ENCODE peak calls at places on chromosomes 4 and X, in five cellular contexts. J, M, W, R and P are unnamed samples.

GRCh38 chr4:137664055-137664405 is 131.7 kb upstream of the PCDH18 start:
- DNase-seq in M (peak; percentile 81), W (no peak), J (no peak), R (no peak), P (no peak)

GRCh38 chr4:142405021-142405991 is 440.8 kb downstream of the INPP4B start:
- DNase-seq in R (peak; percentile 77), J (no peak), W (no peak), M (peak; percentile 74), P (peak; percentile 39)

GRCh38 chr4:10171055-10171454 is 54.5 kb upstream of the WDR1 start:
- DNase-seq in R (no peak), W (no peak), M (no peak), J (no peak), P (no peak)

GRCh38 chr4:67332627-67333026 is 212.7 kb downstream of the CENPC start:
- DNase-seq in R (no peak), M (peak; percentile 2), J (peak; percentile 1), W (no peak), P (no peak)

GRCh38 chrX:1384738-1385250 is 7.1 kb downstream of the SLC25A6 start:
- DNase-seq in W (no peak), M (no peak), R (no peak), J (no peak), P (no peak)

GRCh38 chr4:164383187-164384181 is 370.4 kb upstream of the SMIM31 start:
- DNase-seq in W (no peak), J (peak; percentile 23), M (peak; percentile 22), R (peak; percentile 69), P (no peak)

GRCh38 chr4:24488399-24489164 is 95.8 kb downstream of the DHX15 start:
- DNase-seq in J (no peak), M (peak; percentile 69), R (no peak), W (peak; percentile 21), P (no peak)

GRCh38 chr4:95362906-95363578 is 185.7 kb downstream of the UNC5C start:
- DNase-seq in W (peak; percentile 60), J (peak; percentile 18), R (no peak), M (peak; percentile 14), P (no peak)

GRCh38 chrX:136497556-136498048 is at the start of gene HTATSF1:
- DNase-seq in M (no peak), J (no peak), W (no peak), R (no peak), P (no peak)

GRCh38 chr4:164212134-164212533 is 541.8 kb upstream of the SMIM31 start:
- DNase-seq in M (peak; percentile 20), W (no peak), J (no peak), R (no peak), P (no peak)

GRCh38 chr4:112938461-112939058 is 110.9 kb upstream of the ANK2 start:
- DNase-seq in M (peak; percentile 69), W (peak; percentile 16), R (no peak), J (peak; percentile 23), P (no peak)

GRCh38 chrX:118353081-118353850 is 7.4 kb downstream of the WDR44 start:
- DNase-seq in W (no peak), M (no peak), R (no peak), J (no peak), P (no peak)

GRCh38 chr4:151331276-151332042 is 6.1 kb upstream of the SH3D19 start:
- DNase-seq in W (no peak), M (peak; percentile 29), R (no peak), J (no peak), P (no peak)

GRCh38 chrX:41421071-41421729 is 25.9 kb upstream of the NYX start:
- DNase-seq in R (no peak), J (no peak), M (no peak), W (no peak), P (no peak)

GRCh38 chrX:15404712-15405111 is 20.5 kb upstream of the VEGFD start:
- DNase-seq in M (peak; percentile 93), J (no peak), R (no peak), W (no peak), P (no peak)

GRCh38 chr4:86845593-86845992 is 3.6 kb downstream of the SLC10A6 start:
- DNase-seq in W (no peak), J (no peak), M (no peak), R (no peak), P (no peak)

GRCh38 chrX:12579311-12579710 is 211.9 kb upstream of the PRPS2 start:
- DNase-seq in W (no peak), R (no peak), M (no peak), J (no peak), P (no peak)

GRCh38 chr4:38128478-38129451 is 168.6 kb downstream of the PTTG2 start:
- DNase-seq in M (peak; percentile 90), J (peak; percentile 61), W (peak; percentile 66), R (no peak), P (peak; percentile 59)

GRCh38 chr4:185589067-185589844 is 53.9 kb upstream of the PDLIM3 start:
- DNase-seq in J (no peak), M (peak; percentile 7), R (no peak), W (no peak), P (no peak)

GRCh38 chr4:52051615-52052474 is 741 bp downstream of the SPATA18 start:
- DNase-seq in W (peak; percentile 76), M (peak; percentile 85), J (peak; percentile 76), R (peak; percentile 77), P (no peak)

GRCh38 chr4:141417387-141417786 is 196.7 kb downstream of the ZNF330 start:
- DNase-seq in W (no peak), R (no peak), J (no peak), M (peak; percentile 35), P (no peak)

GRCh38 chr4:55510685-55511084 is 36.0 kb downstream of the CLOCK start:
- DNase-seq in M (no peak), W (no peak), J (no peak), R (no peak), P (no peak)

GRCh38 chr4:147765121-147765521 is 33.2 kb downstream of the ARHGAP10 start:
- DNase-seq in W (no peak), R (no peak), J (no peak), M (no peak), P (no peak)

GRCh38 chrX:135295944-135296305 is 13.4 kb upstream of the ETDC start:
- DNase-seq in M (no peak), W (no peak), J (no peak), R (no peak), P (no peak)

GRCh38 chr4:48193921-48194320 is 59.9 kb upstream of the TXK start:
- DNase-seq in R (no peak), M (no peak), J (no peak), W (no peak), P (no peak)

GRCh38 chr4:146245899-146246298 is 31.6 kb downstream of the REELD1 start:
- DNase-seq in M (no peak), J (no peak), W (no peak), R (no peak), P (no peak)

GRCh38 chr4:100590308-100590707 is 72.5 kb upstream of the EMCN start:
- DNase-seq in M (no peak), J (no peak), R (no peak), W (no peak), P (no peak)

GRCh38 chrX:55056820-55057690 is 17.8 kb upstream of the PAGE2B start:
- DNase-seq in M (peak; percentile 5), W (no peak), J (no peak), R (no peak), P (no peak)

GRCh38 chr4:7970031-7970946 is 30.6 kb upstream of the AFAP1 start:
- DNase-seq in M (no peak), R (no peak), J (no peak), W (no peak), P (peak; percentile 22)

GRCh38 chrX:133516691-133517090 is 101.4 kb upstream of the GPC4 start:
- DNase-seq in M (peak; percentile 46), J (no peak), W (no peak), R (no peak), P (no peak)

GRCh38 chr4:84530449-84530848 is 31.4 kb upstream of the NKX6-1 start:
- DNase-seq in W (no peak), J (no peak), M (peak; percentile 74), R (no peak), P (no peak)

GRCh38 chrX:3549442-3549875 is 164.0 kb downstream of the PRKX start:
- DNase-seq in M (peak; percentile 60), J (no peak), R (no peak), W (peak; percentile 47), P (no peak)

GRCh38 chrX:9942086-9942485 is 25.1 kb upstream of the CLDN34 start:
- DNase-seq in M (no peak), J (no peak), R (no peak), W (no peak), P (no peak)

GRCh38 chr4:87819281-87819919 is 13.4 kb upstream of the MEPE start:
- DNase-seq in M (peak; percentile 80), R (no peak), W (no peak), J (peak; percentile 74), P (no peak)

GRCh38 chrX:27966955-27967354 is 14.3 kb downstream of the DCAF8L1 start:
- DNase-seq in J (no peak), M (peak; percentile 39), R (no peak), W (peak; percentile 47), P (no peak)

GRCh38 chr4:46793036-46793435 is 116.0 kb downstream of the COX7B2 start:
- DNase-seq in J (no peak), M (no peak), R (no peak), W (no peak), P (no peak)